ENCODE peak calls at places on chromosomes 2 and 18, in five cellular contexts. One of them, this sample, is unnamed. For H3K27me3, the result is how much of the 10 kb centered on the place peaks cover.

GRCh38 chr2:66984864-66985263 is 412.3 kb upstream of the ETAA1 start:
- DNase-seq in thyroid gland: no peak
- DNase-seq in upper lobe of right lung: no peak
- DNase-seq in esophagus squamous epithelium: no peak
- DNase-seq in spleen: no peak
- DNase-seq in this sample: no peak

GRCh38 chr2:238864207-238865014 is 16.5 kb downstream of the TWIST2 start:
- DNase-seq in thyroid gland: peak
- DNase-seq in upper lobe of right lung: peak
- DNase-seq in esophagus squamous epithelium: peak
- DNase-seq in spleen: peak
- DNase-seq in this sample: peak

GRCh38 chr2:134408386-134408785 is 154.5 kb downstream of the MGAT5 start:
- DNase-seq in thyroid gland: no peak
- DNase-seq in upper lobe of right lung: no peak
- DNase-seq in esophagus squamous epithelium: no peak
- DNase-seq in spleen: no peak
- DNase-seq in this sample: no peak

GRCh38 chr2:68971591-68972231 is 2.7 kb upstream of the GKN1 start:
- DNase-seq in thyroid gland: no peak
- DNase-seq in upper lobe of right lung: no peak
- DNase-seq in esophagus squamous epithelium: no peak
- DNase-seq in spleen: no peak
- DNase-seq in this sample: no peak

GRCh38 chr2:203225423-203226039 is 13.3 kb upstream of the CYP20A1 start:
- DNase-seq in thyroid gland: peak
- DNase-seq in upper lobe of right lung: no peak
- DNase-seq in esophagus squamous epithelium: no peak
- DNase-seq in spleen: peak
- DNase-seq in this sample: no peak

GRCh38 chr2:186913870-186914269 is 64.9 kb upstream of the ZSWIM2 start:
- DNase-seq in thyroid gland: no peak
- DNase-seq in upper lobe of right lung: no peak
- DNase-seq in esophagus squamous epithelium: no peak
- DNase-seq in spleen: no peak
- DNase-seq in this sample: no peak

GRCh38 chr2:24825883-24826800 is 32.9 kb downstream of the CENPO start:
- DNase-seq in thyroid gland: peak
- DNase-seq in upper lobe of right lung: no peak
- DNase-seq in esophagus squamous epithelium: no peak
- DNase-seq in spleen: peak
- DNase-seq in this sample: no peak

GRCh38 chr2:54983345-54984235 is 66.7 kb downstream of the RTN4 start:
- DNase-seq in thyroid gland: no peak
- DNase-seq in upper lobe of right lung: no peak
- DNase-seq in esophagus squamous epithelium: no peak
- DNase-seq in spleen: no peak
- DNase-seq in this sample: no peak

GRCh38 chr2:239374896-239375277 is 25.9 kb downstream of the HDAC4 start:
- DNase-seq in thyroid gland: no peak
- DNase-seq in upper lobe of right lung: no peak
- DNase-seq in esophagus squamous epithelium: no peak
- DNase-seq in spleen: peak
- DNase-seq in this sample: no peak

GRCh38 chr2:51424418-51424817 is 392.5 kb upstream of the NRXN1 start:
- DNase-seq in thyroid gland: no peak
- DNase-seq in upper lobe of right lung: no peak
- DNase-seq in esophagus squamous epithelium: no peak
- DNase-seq in spleen: peak
- DNase-seq in this sample: no peak

GRCh38 chr18:59696311-59697235 is 650 bp downstream of the CCBE1 start:
- DNase-seq in thyroid gland: peak
- DNase-seq in upper lobe of right lung: no peak
- DNase-seq in esophagus squamous epithelium: no peak
- DNase-seq in spleen: no peak
- DNase-seq in this sample: peak

GRCh38 chr2:96344011-96344410 is 8.4 kb downstream of the NCAPH start:
- DNase-seq in thyroid gland: no peak
- DNase-seq in upper lobe of right lung: no peak
- DNase-seq in esophagus squamous epithelium: no peak
- DNase-seq in spleen: peak
- DNase-seq in this sample: no peak

GRCh38 chr2:114688241-114688640 is 245.8 kb downstream of the DPP10 start:
- DNase-seq in thyroid gland: no peak
- DNase-seq in upper lobe of right lung: no peak
- DNase-seq in esophagus squamous epithelium: no peak
- DNase-seq in spleen: no peak
- DNase-seq in this sample: no peak
- H3K27me3 ChIP-seq in thyroid gland: under half
- H3K27me3 ChIP-seq in upper lobe of right lung: under half
- H3K27me3 ChIP-seq in esophagus squamous epithelium: under half
- H3K27me3 ChIP-seq in spleen: under half
- H3K27me3 ChIP-seq in this sample: under half

DNA sequence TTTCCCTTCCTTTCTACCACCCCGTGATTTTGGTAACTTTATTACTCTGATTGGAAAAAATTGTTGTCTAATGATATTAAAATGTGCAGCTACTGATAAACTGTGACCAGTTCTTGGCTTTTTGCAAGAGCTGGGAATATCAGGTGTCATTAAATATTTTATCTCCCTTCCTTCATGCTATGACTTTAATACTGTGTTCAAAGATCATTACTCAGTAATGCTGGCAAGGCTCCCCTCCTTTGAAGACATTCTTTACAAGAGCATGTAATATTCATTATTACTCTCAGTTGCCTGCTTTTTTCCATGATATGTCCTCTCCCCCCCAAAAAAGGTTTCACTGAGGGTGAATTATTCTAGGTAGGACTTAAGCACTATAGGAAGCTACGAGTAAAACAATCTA is 75.4 kb downstream of the HRH4 start:
- DNase-seq in thyroid gland: no peak
- DNase-seq in upper lobe of right lung: no peak
- DNase-seq in esophagus squamous epithelium: no peak
- DNase-seq in spleen: no peak
- DNase-seq in this sample: no peak
- TF ChIP-seq CTCF in thyroid gland: no peak
- TF ChIP-seq CTCF in upper lobe of right lung: no peak
- TF ChIP-seq CTCF in esophagus squamous epithelium: no peak
- TF ChIP-seq CTCF in spleen: no peak
- TF ChIP-seq CTCF in this sample: no peak

GRCh38 chr2:17878222-17879136 is at the start of gene KCNS3:
- DNase-seq in thyroid gland: peak
- DNase-seq in upper lobe of right lung: peak
- DNase-seq in esophagus squamous epithelium: no peak
- DNase-seq in spleen: no peak
- DNase-seq in this sample: peak
- H3K27me3 ChIP-seq in thyroid gland: under half
- H3K27me3 ChIP-seq in upper lobe of right lung: under half
- H3K27me3 ChIP-seq in esophagus squamous epithelium: under half
- H3K27me3 ChIP-seq in spleen: under half
- H3K27me3 ChIP-seq in this sample: half or more

GRCh38 chr2:15861898-15862297 is 78.5 kb upstream of the MYCN start:
- DNase-seq in thyroid gland: no peak
- DNase-seq in upper lobe of right lung: no peak
- DNase-seq in esophagus squamous epithelium: no peak
- DNase-seq in spleen: no peak
- DNase-seq in this sample: no peak

GRCh38 chr2:15860051-15860663 is 80.2 kb upstream of the MYCN start:
- DNase-seq in thyroid gland: no peak
- DNase-seq in upper lobe of right lung: no peak
- DNase-seq in esophagus squamous epithelium: no peak
- DNase-seq in spleen: no peak
- DNase-seq in this sample: no peak

GRCh38 chr2:15861172-15861822 is 79.1 kb upstream of the MYCN start:
- DNase-seq in thyroid gland: no peak
- DNase-seq in upper lobe of right lung: no peak
- DNase-seq in esophagus squamous epithelium: no peak
- DNase-seq in spleen: no peak
- DNase-seq in this sample: no peak

GRCh38 chr2:15863089-15863488 is 77.3 kb upstream of the MYCN start:
- DNase-seq in thyroid gland: no peak
- DNase-seq in upper lobe of right lung: no peak
- DNase-seq in esophagus squamous epithelium: no peak
- DNase-seq in spleen: no peak
- DNase-seq in this sample: no peak

GRCh38 chr2:15860760-15861159 is 79.6 kb upstream of the MYCN start:
- DNase-seq in thyroid gland: no peak
- DNase-seq in upper lobe of right lung: no peak
- DNase-seq in esophagus squamous epithelium: no peak
- DNase-seq in spleen: no peak
- DNase-seq in this sample: no peak
- TF ChIP-seq CTCF in thyroid gland: no peak
- TF ChIP-seq CTCF in upper lobe of right lung: no peak
- TF ChIP-seq CTCF in esophagus squamous epithelium: no peak
- TF ChIP-seq CTCF in spleen: no peak
- TF ChIP-seq CTCF in this sample: no peak

GRCh38 chr2:157359628-157360027 is 34.0 kb upstream of the ERMN start:
- DNase-seq in thyroid gland: no peak
- DNase-seq in upper lobe of right lung: no peak
- DNase-seq in esophagus squamous epithelium: no peak
- DNase-seq in spleen: no peak
- DNase-seq in this sample: no peak
- H3K27me3 ChIP-seq in thyroid gland: under half
- H3K27me3 ChIP-seq in upper lobe of right lung: under half
- H3K27me3 ChIP-seq in esophagus squamous epithelium: under half
- H3K27me3 ChIP-seq in spleen: under half
- H3K27me3 ChIP-seq in this sample: under half

DNA sequence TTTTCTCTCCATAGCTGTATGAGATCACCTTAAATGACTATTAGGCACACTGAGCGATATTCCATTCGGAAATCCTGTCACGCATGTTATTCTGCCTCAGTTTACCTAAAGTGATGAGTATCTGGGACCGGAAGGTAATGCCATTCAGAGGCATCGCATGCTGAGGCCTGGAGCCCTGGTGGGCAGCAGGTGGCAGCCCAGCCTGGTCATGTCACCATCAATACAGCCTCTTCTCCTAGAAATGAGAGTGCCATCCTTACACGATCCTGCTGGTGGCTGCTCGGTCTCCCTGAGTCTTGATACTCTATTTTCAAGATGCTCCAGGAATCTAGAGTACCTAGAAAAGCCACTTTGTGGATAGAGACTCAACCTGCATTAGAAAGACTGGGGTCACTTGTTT is 119.8 kb downstream of the EIPR1 start:
- DNase-seq in thyroid gland: no peak
- DNase-seq in upper lobe of right lung: no peak
- DNase-seq in esophagus squamous epithelium: no peak
- DNase-seq in spleen: no peak
- DNase-seq in this sample: no peak
- TF ChIP-seq CTCF in thyroid gland: no peak
- TF ChIP-seq CTCF in upper lobe of right lung: no peak
- TF ChIP-seq CTCF in esophagus squamous epithelium: no peak
- TF ChIP-seq CTCF in spleen: no peak
- TF ChIP-seq CTCF in this sample: no peak